ENCODE peak calls at places on chromosome 6, in eight cellular contexts. One of them, this sample, is unnamed. For H3K4me1, the result is how much of the 10 kb centered on the place peaks cover.

GRCh38 chr6:38524436-38525145 is 115.1 kb downstream of the BTBD9 start:
- DNase-seq in IMR-90: peak
- DNase-seq in Karpas-422: no peak
- DNase-seq in ascending aorta: no peak
- DNase-seq in neuronal stem cell: no peak
- DNase-seq in uterus: no peak
- DNase-seq in neural progenitor cell: no peak
- DNase-seq in kidney: no peak
- DNase-seq in this sample: no peak

GRCh38 chr6:145891565-145891964 is 72.6 kb downstream of the SHPRH start:
- DNase-seq in kidney: no peak
- DNase-seq in neuronal stem cell: no peak
- DNase-seq in neural progenitor cell: no peak
- DNase-seq in IMR-90: peak
- DNase-seq in ascending aorta: no peak
- DNase-seq in uterus: no peak
- DNase-seq in Karpas-422: no peak
- DNase-seq in this sample: no peak

GRCh38 chr6:152220785-152221184 is 413.3 kb downstream of the ESR1 start:
- DNase-seq in uterus: no peak
- DNase-seq in IMR-90: no peak
- DNase-seq in neuronal stem cell: no peak
- DNase-seq in ascending aorta: no peak
- DNase-seq in Karpas-422: no peak
- DNase-seq in kidney: no peak
- DNase-seq in neural progenitor cell: no peak
- DNase-seq in this sample: no peak

GRCh38 chr6:148309301-148309700 is 33.3 kb upstream of the SASH1 start:
- DNase-seq in neuronal stem cell: no peak
- DNase-seq in kidney: no peak
- DNase-seq in neural progenitor cell: no peak
- DNase-seq in IMR-90: no peak
- DNase-seq in Karpas-422: no peak
- DNase-seq in ascending aorta: no peak
- DNase-seq in uterus: no peak
- DNase-seq in this sample: no peak

GRCh38 chr6:82506526-82506925 is 142.9 kb downstream of the TPBG start:
- DNase-seq in neuronal stem cell: no peak
- DNase-seq in neural progenitor cell: no peak
- DNase-seq in uterus: no peak
- DNase-seq in Karpas-422: no peak
- DNase-seq in IMR-90: no peak
- DNase-seq in ascending aorta: no peak
- DNase-seq in kidney: no peak
- DNase-seq in this sample: no peak

GRCh38 chr6:163500105-163500504 is 85.6 kb downstream of the QKI start:
- DNase-seq in ascending aorta: no peak
- DNase-seq in IMR-90: no peak
- DNase-seq in uterus: no peak
- DNase-seq in kidney: no peak
- DNase-seq in neural progenitor cell: no peak
- DNase-seq in neuronal stem cell: no peak
- DNase-seq in Karpas-422: no peak
- DNase-seq in this sample: no peak

GRCh38 chr6:41092421-41093140 is 19.8 kb downstream of the NFYA start:
- DNase-seq in uterus: no peak
- DNase-seq in ascending aorta: no peak
- DNase-seq in neural progenitor cell: no peak
- DNase-seq in IMR-90: peak
- DNase-seq in neuronal stem cell: no peak
- DNase-seq in kidney: no peak
- DNase-seq in Karpas-422: peak
- DNase-seq in this sample: no peak

GRCh38 chr6:156994215-156995076 is 217.3 kb downstream of the ARID1B start:
- DNase-seq in neural progenitor cell: no peak
- DNase-seq in Karpas-422: no peak
- DNase-seq in kidney: no peak
- DNase-seq in ascending aorta: no peak
- DNase-seq in neuronal stem cell: no peak
- DNase-seq in uterus: no peak
- DNase-seq in IMR-90: no peak
- DNase-seq in this sample: peak

GRCh38 chr6:14477559-14477958 is 360.0 kb downstream of the CD83 start:
- DNase-seq in uterus: no peak
- DNase-seq in Karpas-422: no peak
- DNase-seq in ascending aorta: no peak
- DNase-seq in neural progenitor cell: no peak
- DNase-seq in kidney: no peak
- DNase-seq in neuronal stem cell: no peak
- DNase-seq in IMR-90: no peak
- DNase-seq in this sample: no peak

GRCh38 chr6:169591616-169592015 is 110.2 kb downstream of the WDR27 start:
- DNase-seq in IMR-90: no peak
- DNase-seq in uterus: no peak
- DNase-seq in ascending aorta: no peak
- DNase-seq in kidney: no peak
- DNase-seq in neuronal stem cell: no peak
- DNase-seq in Karpas-422: no peak
- DNase-seq in neural progenitor cell: no peak
- DNase-seq in this sample: no peak

GRCh38 chr6:98590957-98591356 is 243.4 kb upstream of the POU3F2 start:
- DNase-seq in neuronal stem cell: no peak
- DNase-seq in IMR-90: no peak
- DNase-seq in neural progenitor cell: no peak
- DNase-seq in uterus: no peak
- DNase-seq in ascending aorta: no peak
- DNase-seq in kidney: no peak
- DNase-seq in Karpas-422: no peak
- DNase-seq in this sample: no peak

GRCh38 chr6:159038914-159039884 is 5.6 kb downstream of the TAGAP start:
- DNase-seq in IMR-90: peak
- DNase-seq in neuronal stem cell: no peak
- DNase-seq in kidney: no peak
- DNase-seq in ascending aorta: no peak
- DNase-seq in uterus: peak
- DNase-seq in neural progenitor cell: no peak
- DNase-seq in Karpas-422: peak
- DNase-seq in this sample: no peak

GRCh38 chr6:108557494-108558371 is 3.0 kb upstream of the FOXO3 start:
- DNase-seq in kidney: no peak
- DNase-seq in IMR-90: peak
- DNase-seq in neural progenitor cell: peak
- DNase-seq in ascending aorta: no peak
- DNase-seq in uterus: peak
- DNase-seq in Karpas-422: peak
- DNase-seq in neuronal stem cell: peak
- DNase-seq in this sample: peak

GRCh38 chr6:137542713-137543112 is 48.5 kb upstream of the OLIG3 start:
- DNase-seq in neural progenitor cell: no peak
- DNase-seq in uterus: no peak
- DNase-seq in kidney: no peak
- DNase-seq in Karpas-422: no peak
- DNase-seq in neuronal stem cell: no peak
- DNase-seq in IMR-90: no peak
- DNase-seq in ascending aorta: no peak
- DNase-seq in this sample: no peak

GRCh38 chr6:119350202-119351004 is 842 bp upstream of the MAN1A1 start:
- DNase-seq in kidney: no peak
- DNase-seq in ascending aorta: no peak
- DNase-seq in neural progenitor cell: no peak
- DNase-seq in uterus: peak
- DNase-seq in neuronal stem cell: peak
- DNase-seq in Karpas-422: no peak
- DNase-seq in IMR-90: peak
- DNase-seq in this sample: no peak

GRCh38 chr6:37566209-37566859 is 66.6 kb upstream of the CCDC167 start:
- DNase-seq in kidney: peak
- DNase-seq in ascending aorta: no peak
- DNase-seq in Karpas-422: peak
- DNase-seq in IMR-90: no peak
- DNase-seq in neural progenitor cell: peak
- DNase-seq in uterus: no peak
- DNase-seq in neuronal stem cell: peak
- DNase-seq in this sample: peak

GRCh38 chr6:33206027-33206863 is 1.8 kb downstream of the HSD17B8 start:
- DNase-seq in IMR-90: no peak
- DNase-seq in Karpas-422: no peak
- DNase-seq in neuronal stem cell: no peak
- DNase-seq in uterus: no peak
- DNase-seq in kidney: no peak
- DNase-seq in neural progenitor cell: no peak
- DNase-seq in ascending aorta: no peak
- DNase-seq in this sample: no peak

GRCh38 chr6:52536424-52536916 is 40.4 kb downstream of the TRAM2 start:
- DNase-seq in Karpas-422: no peak
- DNase-seq in kidney: no peak
- DNase-seq in uterus: no peak
- DNase-seq in ascending aorta: no peak
- DNase-seq in neuronal stem cell: no peak
- DNase-seq in neural progenitor cell: no peak
- DNase-seq in IMR-90: no peak
- DNase-seq in this sample: no peak
- H3K4me1 ChIP-seq in Karpas-422: half or more
- H3K4me1 ChIP-seq in kidney: under half
- H3K4me1 ChIP-seq in uterus: under half
- H3K4me1 ChIP-seq in ascending aorta: half or more
- H3K4me1 ChIP-seq in neuronal stem cell: under half
- H3K4me1 ChIP-seq in neural progenitor cell: under half
- H3K4me1 ChIP-seq in IMR-90: under half
- H3K4me1 ChIP-seq in this sample: under half

GRCh38 chr6:125792172-125792571 is 1.4 kb downstream of the NCOA7 start:
- DNase-seq in Karpas-422: no peak
- DNase-seq in uterus: no peak
- DNase-seq in IMR-90: no peak
- DNase-seq in kidney: no peak
- DNase-seq in neural progenitor cell: no peak
- DNase-seq in ascending aorta: no peak
- DNase-seq in neuronal stem cell: no peak
- DNase-seq in this sample: no peak

GRCh38 chr6:125791820-125792165 is 1.0 kb downstream of the NCOA7 start:
- DNase-seq in IMR-90: no peak
- DNase-seq in neuronal stem cell: no peak
- DNase-seq in ascending aorta: no peak
- DNase-seq in kidney: no peak
- DNase-seq in uterus: no peak
- DNase-seq in neural progenitor cell: no peak
- DNase-seq in Karpas-422: no peak
- DNase-seq in this sample: no peak

GRCh38 chr6:125793280-125793679 is 2.5 kb downstream of the NCOA7 start:
- DNase-seq in Karpas-422: peak
- DNase-seq in ascending aorta: no peak
- DNase-seq in kidney: no peak
- DNase-seq in uterus: no peak
- DNase-seq in IMR-90: no peak
- DNase-seq in neural progenitor cell: peak
- DNase-seq in neuronal stem cell: no peak
- DNase-seq in this sample: no peak

GRCh38 chr6:125793863-125794262 is 3.1 kb downstream of the NCOA7 start:
- DNase-seq in IMR-90: no peak
- DNase-seq in ascending aorta: no peak
- DNase-seq in Karpas-422: peak
- DNase-seq in kidney: no peak
- DNase-seq in uterus: no peak
- DNase-seq in neuronal stem cell: no peak
- DNase-seq in neural progenitor cell: no peak
- DNase-seq in this sample: no peak

DNA sequence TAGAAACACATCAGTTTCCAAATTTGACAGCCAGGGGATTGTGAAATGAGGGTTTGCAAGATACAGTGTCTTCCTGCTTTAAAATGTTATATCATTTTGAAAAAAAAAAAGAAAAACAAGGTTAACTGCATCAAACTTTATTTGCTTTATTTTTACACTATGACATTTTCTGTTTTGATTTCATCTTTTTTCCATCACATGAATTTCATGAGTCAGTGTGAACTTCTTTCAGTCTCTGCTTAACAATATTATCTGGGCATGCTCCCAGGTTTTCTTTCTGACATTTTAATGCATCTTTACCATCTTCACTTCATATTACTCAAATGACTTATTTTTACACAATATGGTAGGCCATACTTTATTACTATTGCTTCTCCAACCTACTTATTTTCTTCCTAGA is 1.9 kb downstream of the NCOA7 start:
- DNase-seq in neuronal stem cell: no peak
- DNase-seq in ascending aorta: no peak
- DNase-seq in uterus: no peak
- DNase-seq in Karpas-422: peak
- DNase-seq in IMR-90: peak
- DNase-seq in kidney: no peak
- DNase-seq in neural progenitor cell: no peak
- DNase-seq in this sample: no peak
- H3K27ac ChIP-seq in neuronal stem cell: no peak
- H3K27ac ChIP-seq in ascending aorta: no peak
- H3K27ac ChIP-seq in uterus: peak
- H3K27ac ChIP-seq in Karpas-422: peak
- H3K27ac ChIP-seq in IMR-90: no peak
- H3K27ac ChIP-seq in kidney: no peak
- H3K27ac ChIP-seq in neural progenitor cell: no peak
- H3K27ac ChIP-seq in this sample: no peak

DNA sequence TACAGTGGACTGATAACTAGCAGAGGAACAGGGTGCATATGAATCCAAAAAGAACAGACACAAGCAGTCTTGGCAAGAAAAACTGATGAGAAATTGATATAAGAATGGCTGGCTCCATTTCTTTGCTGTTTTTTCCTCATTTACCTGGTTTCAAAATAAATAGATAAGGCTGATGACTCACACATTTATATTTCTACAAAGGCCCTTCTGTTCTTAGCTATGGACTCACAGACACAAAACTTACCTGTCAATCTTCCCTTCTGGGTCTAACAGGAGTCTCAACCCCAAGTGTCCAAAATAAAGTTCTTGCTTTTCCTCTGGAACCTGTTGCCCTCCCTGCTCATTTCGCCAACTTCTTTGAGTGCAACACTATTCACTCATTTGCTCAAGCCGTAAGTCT is 954 bp downstream of the SLC17A4 start:
- DNase-seq in neural progenitor cell: no peak
- DNase-seq in kidney: no peak
- DNase-seq in uterus: no peak
- DNase-seq in ascending aorta: no peak
- DNase-seq in neuronal stem cell: no peak
- DNase-seq in Karpas-422: no peak
- DNase-seq in IMR-90: no peak
- DNase-seq in this sample: no peak
- H3K4me3 ChIP-seq in neural progenitor cell: no peak
- H3K4me3 ChIP-seq in kidney: no peak
- H3K4me3 ChIP-seq in uterus: no peak
- H3K4me3 ChIP-seq in ascending aorta: no peak
- H3K4me3 ChIP-seq in neuronal stem cell: no peak
- H3K4me3 ChIP-seq in Karpas-422: no peak
- H3K4me3 ChIP-seq in IMR-90: no peak
- H3K4me3 ChIP-seq in this sample: no peak

DNA sequence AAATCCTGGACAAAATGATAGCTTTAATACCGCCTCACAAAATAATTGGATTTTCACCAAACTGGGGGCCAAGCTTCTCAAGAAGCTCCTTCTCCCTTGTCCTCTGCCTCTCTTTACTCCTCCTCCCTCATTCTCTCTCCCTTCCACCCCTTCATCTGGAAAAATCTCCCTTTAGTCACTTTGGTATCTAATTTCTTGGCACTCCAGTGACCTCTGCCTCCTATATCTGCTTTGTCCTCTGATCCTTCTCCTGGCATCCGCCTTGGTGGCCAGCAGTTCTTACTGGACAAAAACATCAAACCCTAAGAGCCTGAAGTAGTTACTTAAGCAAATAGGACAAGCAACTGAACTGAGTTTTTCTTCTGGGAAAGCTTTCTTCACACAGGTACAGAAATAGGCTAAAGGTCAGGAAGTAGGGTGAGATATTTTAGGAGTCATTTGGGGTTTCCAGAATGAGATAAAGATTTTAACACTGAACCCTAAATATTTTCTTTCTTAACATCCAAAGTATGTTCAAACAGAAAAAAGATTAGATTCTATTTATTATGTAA is 220.7 kb downstream of the ARHGAP18 start:
- DNase-seq in kidney: no peak
- DNase-seq in ascending aorta: no peak
- DNase-seq in Karpas-422: no peak
- DNase-seq in neuronal stem cell: no peak
- DNase-seq in uterus: no peak
- DNase-seq in IMR-90: no peak
- DNase-seq in neural progenitor cell: no peak
- DNase-seq in this sample: no peak
- H3K4me1 ChIP-seq in kidney: under half
- H3K4me1 ChIP-seq in ascending aorta: under half
- H3K4me1 ChIP-seq in Karpas-422: under half
- H3K4me1 ChIP-seq in neuronal stem cell: under half
- H3K4me1 ChIP-seq in uterus: under half
- H3K4me1 ChIP-seq in IMR-90: under half
- H3K4me1 ChIP-seq in neural progenitor cell: under half
- H3K4me1 ChIP-seq in this sample: under half